ENCODE peak calls at places on chromosome 1, in eight cellular contexts. One of them, this sample, is unnamed.

GRCh38 chr1:34125721-34126380 is 39.2 kb downstream of the CSMD2 start:
- DNase-seq in NCI-H1930: no peak
- DNase-seq in left colon: no peak
- DNase-seq in DMS 273 treated with DMSO at 0.1 percent for 48 hours: no peak
- DNase-seq in CD8-positive, alpha-beta T cell: no peak
- DNase-seq in left ventricle myocardium superior: no peak
- DNase-seq in neural crest cell: no peak
- DNase-seq in ACHN: no peak
- DNase-seq in this sample: no peak

GRCh38 chr1:7483634-7484383 is 287.3 kb upstream of the VAMP3 start:
- DNase-seq in left ventricle myocardium superior: no peak
- DNase-seq in DMS 273 treated with DMSO at 0.1 percent for 48 hours: no peak
- DNase-seq in neural crest cell: no peak
- DNase-seq in ACHN: no peak
- DNase-seq in NCI-H1930: no peak
- DNase-seq in left colon: no peak
- DNase-seq in CD8-positive, alpha-beta T cell: no peak
- DNase-seq in this sample: no peak

GRCh38 chr1:93616996-93617669 is 64.5 kb downstream of the BCAR3 start:
- DNase-seq in DMS 273 treated with DMSO at 0.1 percent for 48 hours: peak
- DNase-seq in NCI-H1930: no peak
- DNase-seq in neural crest cell: no peak
- DNase-seq in left colon: peak
- DNase-seq in ACHN: no peak
- DNase-seq in left ventricle myocardium superior: peak
- DNase-seq in CD8-positive, alpha-beta T cell: no peak
- DNase-seq in this sample: peak

GRCh38 chr1:3060112-3060511 is 8.9 kb upstream of the PRDM16 start:
- DNase-seq in ACHN: no peak
- DNase-seq in DMS 273 treated with DMSO at 0.1 percent for 48 hours: no peak
- DNase-seq in neural crest cell: no peak
- DNase-seq in left ventricle myocardium superior: no peak
- DNase-seq in NCI-H1930: no peak
- DNase-seq in left colon: peak
- DNase-seq in CD8-positive, alpha-beta T cell: no peak
- DNase-seq in this sample: no peak

GRCh38 chr1:76640092-76640491 is 227.2 kb upstream of the ST6GALNAC5 start:
- DNase-seq in neural crest cell: no peak
- DNase-seq in DMS 273 treated with DMSO at 0.1 percent for 48 hours: no peak
- DNase-seq in left ventricle myocardium superior: no peak
- DNase-seq in CD8-positive, alpha-beta T cell: no peak
- DNase-seq in ACHN: no peak
- DNase-seq in NCI-H1930: no peak
- DNase-seq in left colon: no peak
- DNase-seq in this sample: no peak

GRCh38 chr1:180881806-180882509 is 30.7 kb upstream of the KIAA1614 start:
- DNase-seq in CD8-positive, alpha-beta T cell: no peak
- DNase-seq in neural crest cell: no peak
- DNase-seq in left ventricle myocardium superior: no peak
- DNase-seq in DMS 273 treated with DMSO at 0.1 percent for 48 hours: peak
- DNase-seq in NCI-H1930: no peak
- DNase-seq in left colon: no peak
- DNase-seq in ACHN: peak
- DNase-seq in this sample: peak

GRCh38 chr1:116266864-116267212 is 106.2 kb upstream of the ATP1A1 start:
- DNase-seq in left ventricle myocardium superior: no peak
- DNase-seq in NCI-H1930: no peak
- DNase-seq in CD8-positive, alpha-beta T cell: no peak
- DNase-seq in ACHN: no peak
- DNase-seq in DMS 273 treated with DMSO at 0.1 percent for 48 hours: no peak
- DNase-seq in neural crest cell: no peak
- DNase-seq in left colon: no peak
- DNase-seq in this sample: no peak

GRCh38 chr1:16246961-16247360 is 10.0 kb upstream of the CPLANE2 start:
- DNase-seq in left ventricle myocardium superior: no peak
- DNase-seq in left colon: no peak
- DNase-seq in neural crest cell: no peak
- DNase-seq in ACHN: no peak
- DNase-seq in DMS 273 treated with DMSO at 0.1 percent for 48 hours: no peak
- DNase-seq in NCI-H1930: no peak
- DNase-seq in CD8-positive, alpha-beta T cell: no peak
- DNase-seq in this sample: no peak

GRCh38 chr1:217535601-217536377 is 95.1 kb downstream of the GPATCH2 start:
- DNase-seq in NCI-H1930: no peak
- DNase-seq in neural crest cell: no peak
- DNase-seq in DMS 273 treated with DMSO at 0.1 percent for 48 hours: no peak
- DNase-seq in left colon: no peak
- DNase-seq in ACHN: no peak
- DNase-seq in CD8-positive, alpha-beta T cell: no peak
- DNase-seq in left ventricle myocardium superior: no peak
- DNase-seq in this sample: no peak

GRCh38 chr1:38690790-38691189 is 168.8 kb downstream of the RRAGC start:
- DNase-seq in ACHN: no peak
- DNase-seq in CD8-positive, alpha-beta T cell: no peak
- DNase-seq in NCI-H1930: no peak
- DNase-seq in neural crest cell: no peak
- DNase-seq in DMS 273 treated with DMSO at 0.1 percent for 48 hours: no peak
- DNase-seq in left colon: no peak
- DNase-seq in left ventricle myocardium superior: no peak
- DNase-seq in this sample: no peak

GRCh38 chr1:21573971-21574458 is 64.8 kb downstream of the ALPL start:
- DNase-seq in CD8-positive, alpha-beta T cell: no peak
- DNase-seq in DMS 273 treated with DMSO at 0.1 percent for 48 hours: peak
- DNase-seq in neural crest cell: peak
- DNase-seq in left ventricle myocardium superior: peak
- DNase-seq in NCI-H1930: peak
- DNase-seq in ACHN: peak
- DNase-seq in left colon: peak
- DNase-seq in this sample: peak

GRCh38 chr1:3581296-3581695 is 30.0 kb downstream of the MEGF6 start:
- DNase-seq in left ventricle myocardium superior: no peak
- DNase-seq in NCI-H1930: no peak
- DNase-seq in DMS 273 treated with DMSO at 0.1 percent for 48 hours: no peak
- DNase-seq in ACHN: no peak
- DNase-seq in left colon: no peak
- DNase-seq in neural crest cell: no peak
- DNase-seq in CD8-positive, alpha-beta T cell: no peak
- DNase-seq in this sample: no peak

GRCh38 chr1:170670751-170671628 is 7.1 kb downstream of the PRRX1 start:
- DNase-seq in NCI-H1930: no peak
- DNase-seq in DMS 273 treated with DMSO at 0.1 percent for 48 hours: no peak
- DNase-seq in neural crest cell: peak
- DNase-seq in left colon: peak
- DNase-seq in left ventricle myocardium superior: peak
- DNase-seq in CD8-positive, alpha-beta T cell: no peak
- DNase-seq in ACHN: no peak
- DNase-seq in this sample: no peak

GRCh38 chr1:161702250-161702649 is 4.8 kb upstream of the FCRLA start:
- DNase-seq in DMS 273 treated with DMSO at 0.1 percent for 48 hours: no peak
- DNase-seq in neural crest cell: no peak
- DNase-seq in ACHN: peak
- DNase-seq in CD8-positive, alpha-beta T cell: no peak
- DNase-seq in left colon: peak
- DNase-seq in NCI-H1930: peak
- DNase-seq in left ventricle myocardium superior: no peak
- DNase-seq in this sample: no peak

GRCh38 chr1:21139601-21140000 is 37.1 kb downstream of the EIF4G3 start:
- DNase-seq in DMS 273 treated with DMSO at 0.1 percent for 48 hours: no peak
- DNase-seq in left ventricle myocardium superior: peak
- DNase-seq in ACHN: no peak
- DNase-seq in CD8-positive, alpha-beta T cell: no peak
- DNase-seq in neural crest cell: no peak
- DNase-seq in left colon: no peak
- DNase-seq in NCI-H1930: no peak
- DNase-seq in this sample: peak

GRCh38 chr1:46285730-46286477 is 17.5 kb downstream of the LRRC41 start:
- DNase-seq in DMS 273 treated with DMSO at 0.1 percent for 48 hours: peak
- DNase-seq in left ventricle myocardium superior: no peak
- DNase-seq in neural crest cell: no peak
- DNase-seq in left colon: no peak
- DNase-seq in NCI-H1930: peak
- DNase-seq in ACHN: no peak
- DNase-seq in CD8-positive, alpha-beta T cell: peak
- DNase-seq in this sample: peak

GRCh38 chr1:168734271-168734670 is 5.3 kb upstream of the DPT start:
- DNase-seq in NCI-H1930: no peak
- DNase-seq in ACHN: no peak
- DNase-seq in CD8-positive, alpha-beta T cell: no peak
- DNase-seq in left colon: no peak
- DNase-seq in neural crest cell: no peak
- DNase-seq in left ventricle myocardium superior: peak
- DNase-seq in DMS 273 treated with DMSO at 0.1 percent for 48 hours: no peak
- DNase-seq in this sample: no peak

GRCh38 chr1:211813590-211813989 is 17.0 kb downstream of the LPGAT1 start:
- DNase-seq in CD8-positive, alpha-beta T cell: no peak
- DNase-seq in NCI-H1930: no peak
- DNase-seq in left colon: no peak
- DNase-seq in ACHN: no peak
- DNase-seq in DMS 273 treated with DMSO at 0.1 percent for 48 hours: no peak
- DNase-seq in left ventricle myocardium superior: peak
- DNase-seq in neural crest cell: no peak
- DNase-seq in this sample: no peak

GRCh38 chr1:151970641-151971040 is 23.0 kb downstream of the S100A10 start:
- DNase-seq in ACHN: peak
- DNase-seq in left ventricle myocardium superior: no peak
- DNase-seq in DMS 273 treated with DMSO at 0.1 percent for 48 hours: no peak
- DNase-seq in CD8-positive, alpha-beta T cell: no peak
- DNase-seq in neural crest cell: no peak
- DNase-seq in NCI-H1930: no peak
- DNase-seq in left colon: peak
- DNase-seq in this sample: peak

GRCh38 chr1:244384066-244384465 is 67.6 kb downstream of the ADSS2 start:
- DNase-seq in DMS 273 treated with DMSO at 0.1 percent for 48 hours: no peak
- DNase-seq in left ventricle myocardium superior: no peak
- DNase-seq in neural crest cell: no peak
- DNase-seq in NCI-H1930: no peak
- DNase-seq in ACHN: no peak
- DNase-seq in CD8-positive, alpha-beta T cell: no peak
- DNase-seq in left colon: no peak
- DNase-seq in this sample: no peak

GRCh38 chr1:77605246-77606026 is 77.0 kb downstream of the ZZZ3 start:
- DNase-seq in neural crest cell: no peak
- DNase-seq in left ventricle myocardium superior: peak
- DNase-seq in left colon: peak
- DNase-seq in NCI-H1930: no peak
- DNase-seq in CD8-positive, alpha-beta T cell: no peak
- DNase-seq in DMS 273 treated with DMSO at 0.1 percent for 48 hours: no peak
- DNase-seq in ACHN: no peak
- DNase-seq in this sample: no peak

GRCh38 chr1:227174136-227174535 is 144.2 kb downstream of the CDC42BPA start:
- DNase-seq in left colon: no peak
- DNase-seq in left ventricle myocardium superior: no peak
- DNase-seq in NCI-H1930: no peak
- DNase-seq in DMS 273 treated with DMSO at 0.1 percent for 48 hours: no peak
- DNase-seq in CD8-positive, alpha-beta T cell: no peak
- DNase-seq in neural crest cell: no peak
- DNase-seq in ACHN: no peak
- DNase-seq in this sample: no peak

GRCh38 chr1:245538671-245539070 is 383.9 kb downstream of the KIF26B start:
- DNase-seq in NCI-H1930: no peak
- DNase-seq in CD8-positive, alpha-beta T cell: no peak
- DNase-seq in left ventricle myocardium superior: no peak
- DNase-seq in ACHN: no peak
- DNase-seq in neural crest cell: no peak
- DNase-seq in left colon: no peak
- DNase-seq in DMS 273 treated with DMSO at 0.1 percent for 48 hours: no peak
- DNase-seq in this sample: no peak

GRCh38 chr1:12604114-12604874 is 13.7 kb downstream of the DHRS3 start:
- DNase-seq in neural crest cell: no peak
- DNase-seq in left ventricle myocardium superior: peak
- DNase-seq in NCI-H1930: no peak
- DNase-seq in ACHN: peak
- DNase-seq in DMS 273 treated with DMSO at 0.1 percent for 48 hours: no peak
- DNase-seq in left colon: no peak
- DNase-seq in CD8-positive, alpha-beta T cell: peak
- DNase-seq in this sample: peak

GRCh38 chr1:169051171-169051570 is 55.3 kb upstream of the ATP1B1 start:
- DNase-seq in neural crest cell: no peak
- DNase-seq in CD8-positive, alpha-beta T cell: no peak
- DNase-seq in DMS 273 treated with DMSO at 0.1 percent for 48 hours: no peak
- DNase-seq in ACHN: no peak
- DNase-seq in NCI-H1930: no peak
- DNase-seq in left colon: no peak
- DNase-seq in left ventricle myocardium superior: no peak
- DNase-seq in this sample: no peak

GRCh38 chr1:47677241-47677940 is 239.5 kb downstream of the FOXD2 start:
- DNase-seq in ACHN: no peak
- DNase-seq in neural crest cell: no peak
- DNase-seq in DMS 273 treated with DMSO at 0.1 percent for 48 hours: no peak
- DNase-seq in left colon: no peak
- DNase-seq in CD8-positive, alpha-beta T cell: peak
- DNase-seq in NCI-H1930: no peak
- DNase-seq in left ventricle myocardium superior: no peak
- DNase-seq in this sample: no peak

GRCh38 chr1:242199861-242200458 is 201.1 kb upstream of the MAP1LC3C start:
- DNase-seq in neural crest cell: no peak
- DNase-seq in left colon: no peak
- DNase-seq in left ventricle myocardium superior: no peak
- DNase-seq in DMS 273 treated with DMSO at 0.1 percent for 48 hours: no peak
- DNase-seq in NCI-H1930: no peak
- DNase-seq in CD8-positive, alpha-beta T cell: no peak
- DNase-seq in ACHN: no peak
- DNase-seq in this sample: no peak

GRCh38 chr1:10867914-10868598 is 71.6 kb upstream of the CASZ1 start:
- DNase-seq in left colon: no peak
- DNase-seq in ACHN: no peak
- DNase-seq in left ventricle myocardium superior: no peak
- DNase-seq in CD8-positive, alpha-beta T cell: no peak
- DNase-seq in DMS 273 treated with DMSO at 0.1 percent for 48 hours: peak
- DNase-seq in neural crest cell: no peak
- DNase-seq in NCI-H1930: peak
- DNase-seq in this sample: peak

GRCh38 chr1:15056515-15057285 is 96.8 kb upstream of the TMEM51 start:
- DNase-seq in neural crest cell: no peak
- DNase-seq in ACHN: peak
- DNase-seq in CD8-positive, alpha-beta T cell: no peak
- DNase-seq in NCI-H1930: no peak
- DNase-seq in DMS 273 treated with DMSO at 0.1 percent for 48 hours: no peak
- DNase-seq in left colon: no peak
- DNase-seq in left ventricle myocardium superior: no peak
- DNase-seq in this sample: no peak

GRCh38 chr1:247331172-247331525 is 518 bp downstream of the ZNF496 start:
- DNase-seq in neural crest cell: peak
- DNase-seq in DMS 273 treated with DMSO at 0.1 percent for 48 hours: peak
- DNase-seq in ACHN: peak
- DNase-seq in left colon: peak
- DNase-seq in NCI-H1930: peak
- DNase-seq in CD8-positive, alpha-beta T cell: peak
- DNase-seq in left ventricle myocardium superior: peak
- DNase-seq in this sample: peak

GRCh38 chr1:29506678-29507225 is 270.4 kb downstream of the PTPRU start:
- DNase-seq in left colon: no peak
- DNase-seq in CD8-positive, alpha-beta T cell: no peak
- DNase-seq in left ventricle myocardium superior: no peak
- DNase-seq in NCI-H1930: no peak
- DNase-seq in neural crest cell: no peak
- DNase-seq in DMS 273 treated with DMSO at 0.1 percent for 48 hours: no peak
- DNase-seq in ACHN: no peak
- DNase-seq in this sample: no peak

GRCh38 chr1:33985656-33986055 is 121.8 kb downstream of the HMGB4 start:
- DNase-seq in left ventricle myocardium superior: no peak
- DNase-seq in neural crest cell: no peak
- DNase-seq in ACHN: no peak
- DNase-seq in NCI-H1930: no peak
- DNase-seq in DMS 273 treated with DMSO at 0.1 percent for 48 hours: no peak
- DNase-seq in CD8-positive, alpha-beta T cell: no peak
- DNase-seq in left colon: no peak
- DNase-seq in this sample: no peak

GRCh38 chr1:6859415-6860343 is 74.4 kb downstream of the CAMTA1 start:
- DNase-seq in left colon: no peak
- DNase-seq in CD8-positive, alpha-beta T cell: no peak
- DNase-seq in left ventricle myocardium superior: no peak
- DNase-seq in DMS 273 treated with DMSO at 0.1 percent for 48 hours: no peak
- DNase-seq in ACHN: peak
- DNase-seq in NCI-H1930: no peak
- DNase-seq in neural crest cell: no peak
- DNase-seq in this sample: peak

GRCh38 chr1:99811075-99811474 is 39.1 kb upstream of the AGL start:
- DNase-seq in left ventricle myocardium superior: no peak
- DNase-seq in neural crest cell: no peak
- DNase-seq in CD8-positive, alpha-beta T cell: no peak
- DNase-seq in ACHN: no peak
- DNase-seq in left colon: no peak
- DNase-seq in NCI-H1930: no peak
- DNase-seq in DMS 273 treated with DMSO at 0.1 percent for 48 hours: no peak
- DNase-seq in this sample: no peak